ENCODE peak calls at places on chromosomes 12 and 14, in seven cellular contexts. E is GM12865, P is glutamatergic neuron, H is testis, X is ovary, M is endothelial cell, D is astrocyte. U is an unnamed sample.

GRCh38 chr14:76261371-76261811 is 109.7 kb downstream of the GPATCH2L start:
- DNase-seq in E (peak), P (no peak), H (no peak), X (no peak), M (no peak), D (peak), U (no peak)

GRCh38 chr12:64457923-64458322 is 6.0 kb downstream of the TBK1 start:
- DNase-seq in E (no peak), P (no peak), H (no peak), X (no peak), M (no peak), D (no peak), U (no peak)

GRCh38 chr12:42873401-42873800 is 283.9 kb upstream of the PRICKLE1 start:
- DNase-seq in E (no peak), P (no peak), H (no peak), X (no peak), M (no peak), D (peak), U (no peak)

GRCh38 chr14:38578278-38578681 is 322.4 kb upstream of the CLEC14A start:
- DNase-seq in E (no peak), P (no peak), H (no peak), X (no peak), M (no peak), D (no peak), U (no peak)

GRCh38 chr14:50318031-50318626 is 6.0 kb downstream of the DMAC2L start:
- DNase-seq in E (peak), P (no peak), H (no peak), X (no peak), M (no peak), D (no peak), U (no peak)

GRCh38 chr14:35534884-35535793 is 1.2 kb downstream of the INSM2 start:
- DNase-seq in E (peak), P (peak), H (peak), X (peak), M (peak), D (peak), U (peak)

GRCh38 chr12:76766161-76766560 is 2.2 kb downstream of the ZDHHC17 start:
- DNase-seq in E (peak), P (no peak), H (no peak), X (no peak), M (no peak), D (no peak), U (no peak)

GRCh38 chr12:76310110-76310509 is 38.1 kb downstream of the BBS10 start:
- DNase-seq in E (no peak), P (no peak), H (no peak), X (no peak), M (no peak), D (peak), U (no peak)

GRCh38 chr14:22226381-22226780 is 362.6 kb downstream of the DAD1 start:
- DNase-seq in E (peak), P (no peak), H (no peak), X (no peak), M (no peak), D (no peak), U (no peak)

GRCh38 chr12:19199322-19199721 is 69.8 kb downstream of the PLEKHA5 start:
- DNase-seq in E (no peak), P (no peak), H (no peak), X (no peak), M (no peak), D (no peak), U (no peak)

GRCh38 chr14:91753501-91754128 is 21.7 kb upstream of the CATSPERB start:
- DNase-seq in E (no peak), P (no peak), H (no peak), X (no peak), M (no peak), D (no peak), U (no peak)

GRCh38 chr14:70808023-70808401 is 1.3 kb downstream of the MAP3K9 start:
- DNase-seq in E (peak), P (peak), H (no peak), X (no peak), M (peak), D (no peak), U (peak)

GRCh38 chr14:105292810-105293711 is 7.7 kb downstream of the BRF1 start:
- DNase-seq in E (no peak), P (no peak), H (no peak), X (no peak), M (no peak), D (no peak), U (no peak)

GRCh38 chr14:105286759-105287144 is 14.0 kb downstream of the BRF1 start:
- DNase-seq in E (no peak), P (no peak), H (no peak), X (no peak), M (no peak), D (no peak), U (no peak)

GRCh38 chr14:105294142-105294597 is 6.6 kb downstream of the BRF1 start:
- DNase-seq in E (peak), P (no peak), H (no peak), X (no peak), M (no peak), D (peak), U (no peak)

GRCh38 chr14:105287249-105288102 is 13.3 kb downstream of the BRF1 start:
- DNase-seq in E (no peak), P (no peak), H (no peak), X (no peak), M (no peak), D (no peak), U (no peak)

DNA sequence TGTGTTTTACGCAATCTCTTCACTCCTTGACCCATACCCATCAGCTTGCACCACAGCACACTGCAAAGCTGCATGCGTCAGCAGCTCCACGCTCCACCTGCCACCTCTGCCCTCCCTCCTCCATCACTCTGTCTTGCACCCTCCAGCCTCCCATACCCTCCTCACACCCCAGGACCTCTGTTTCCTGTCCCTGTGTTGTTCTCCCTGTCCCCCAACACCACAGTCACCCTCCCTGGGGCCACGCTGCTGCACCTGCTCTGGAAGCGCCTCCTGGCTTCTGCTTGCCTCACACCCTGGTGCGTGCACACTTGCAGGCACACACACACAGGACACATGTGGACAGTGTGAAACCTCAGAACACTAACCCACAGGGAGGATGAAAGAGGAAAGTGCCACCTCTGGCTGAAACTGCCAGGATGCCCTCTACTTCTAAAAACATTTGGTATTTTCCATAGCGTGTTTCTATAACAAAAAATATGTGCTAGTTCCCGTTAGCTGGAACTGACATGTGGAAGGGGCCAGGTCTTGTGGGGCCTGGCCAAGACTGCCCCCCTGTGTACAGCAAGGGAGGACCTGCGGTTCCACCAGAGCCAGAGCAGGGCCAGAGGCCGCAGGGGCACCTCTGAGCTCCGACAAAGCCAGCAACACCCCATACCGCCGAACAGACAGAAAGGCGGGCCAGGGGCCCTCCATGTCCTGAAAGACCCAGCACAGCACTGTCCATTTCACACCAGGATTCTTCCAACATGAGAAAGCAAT is 10.0 kb downstream of the BRF1 start:
- DNase-seq in E (no peak), P (no peak), H (no peak), X (no peak), M (no peak), D (no peak), U (no peak)
- TF ChIP-seq CTCF in E (no peak), P (no peak), H (no peak), X (no peak), M (no peak), D (no peak), U (peak)

DNA sequence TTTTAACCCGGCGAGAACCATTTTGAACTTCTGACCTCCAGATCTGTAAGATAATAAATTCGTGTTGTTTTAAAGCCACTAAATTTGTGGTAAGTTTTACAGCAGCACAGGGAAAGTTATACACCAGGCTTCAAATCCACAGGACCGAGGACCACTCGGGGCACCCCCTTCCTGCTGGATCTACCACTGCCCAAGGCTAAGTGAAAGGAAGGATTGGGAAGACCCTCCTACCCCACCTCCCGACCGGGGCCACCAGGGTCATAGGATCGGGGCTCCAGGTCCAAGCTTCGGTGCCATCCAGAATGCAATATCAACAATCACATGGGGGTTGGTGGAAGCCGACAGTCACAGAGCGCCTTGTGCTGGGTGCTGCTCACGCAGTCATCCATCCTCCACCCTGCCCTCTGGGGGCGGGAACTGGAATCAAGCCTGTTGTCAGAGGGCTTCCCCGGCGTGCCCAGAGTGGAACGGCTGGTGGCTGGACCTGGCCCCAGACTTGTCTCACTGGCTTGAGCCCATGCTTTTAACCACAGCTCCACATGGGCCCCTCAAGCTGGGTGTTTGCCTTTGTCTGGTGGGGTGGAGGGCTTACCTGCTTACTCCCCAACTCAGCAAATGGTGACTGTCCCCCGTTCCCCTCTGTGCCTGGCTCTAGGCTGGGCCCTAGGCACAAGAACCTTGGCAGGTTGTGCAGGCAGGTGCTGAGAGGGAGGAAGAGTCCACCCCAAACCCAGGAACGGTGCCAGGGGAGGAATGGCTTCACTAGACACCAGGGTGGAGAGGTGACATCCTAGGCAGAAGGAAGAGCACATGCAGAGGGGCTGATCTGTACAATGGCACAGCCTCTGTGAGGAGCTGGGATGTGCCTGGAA is 180.3 kb upstream of the RTL1 start:
- DNase-seq in E (no peak), P (no peak), H (peak), X (peak), M (no peak), D (no peak), U (no peak)
- TF ChIP-seq CTCF in E (peak), P (no peak), H (no peak), X (no peak), M (no peak), D (no peak), U (no peak)

DNA sequence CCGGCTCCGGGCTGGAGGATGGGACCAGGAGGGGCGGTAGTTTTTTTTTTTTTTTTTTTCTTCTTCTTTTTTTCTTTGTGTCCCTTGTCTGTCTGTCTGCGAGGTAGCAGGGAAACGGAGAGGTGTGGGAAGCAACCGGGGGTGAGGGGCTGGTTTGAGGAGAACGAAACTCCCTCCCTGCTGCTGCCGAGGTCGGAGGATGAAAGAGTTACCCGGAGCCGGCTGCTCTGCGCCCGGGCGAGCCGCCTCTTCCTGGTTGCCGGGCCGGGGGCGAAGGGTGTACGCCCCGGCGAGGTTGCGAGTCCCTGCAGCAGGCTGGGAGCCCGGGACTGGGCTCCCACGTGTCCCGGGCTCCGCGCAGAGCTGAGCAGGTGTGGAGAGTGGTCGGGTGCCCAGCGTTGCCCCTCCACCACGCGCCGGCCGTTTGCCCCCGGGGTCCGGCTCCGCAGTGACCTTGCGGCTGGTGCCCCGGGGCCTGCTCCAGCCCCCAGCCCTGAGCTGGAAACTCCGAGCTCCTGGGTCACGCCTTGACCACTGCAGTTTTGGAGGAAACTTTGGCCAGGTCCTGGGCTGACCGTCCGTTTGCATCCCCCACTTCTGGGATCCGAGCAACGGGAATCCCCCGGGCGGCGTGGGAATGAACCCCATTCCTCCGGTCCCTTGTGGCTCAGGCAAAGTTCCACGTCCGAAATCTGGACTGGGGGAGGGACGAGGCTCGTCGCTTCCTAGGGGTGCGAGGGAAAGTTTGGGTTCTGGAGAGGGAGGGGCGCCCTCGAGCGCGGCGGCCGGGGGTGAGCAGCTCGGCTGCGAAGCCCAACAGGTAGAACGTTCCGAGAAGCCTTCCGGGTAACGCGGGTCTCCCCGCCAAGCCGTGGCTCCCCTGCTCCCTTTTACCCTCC is 1.2 kb downstream of the CHST11 start:
- DNase-seq in E (peak), P (peak), H (peak), X (peak), M (peak), D (no peak), U (peak)
- TF ChIP-seq CTCF in E (no peak), P (no peak), H (no peak), X (no peak), M (no peak), D (no peak), U (no peak)

GRCh38 chr12:93979189-93979588 is 169.2 kb upstream of the PLXNC1 start:
- DNase-seq in E (peak), P (no peak), H (peak), X (no peak), M (peak), D (peak), U (peak)
- TF ChIP-seq CTCF in E (peak), P (no peak), H (peak), X (peak), M (no peak), D (peak), U (peak)

GRCh38 chr12:50167026-50167742 is at the start of gene CERS5:
- DNase-seq in E (peak), P (peak), H (peak), X (peak), M (peak), D (peak), U (peak)
- TF ChIP-seq CTCF in E (no peak), P (peak), H (peak), X (peak), M (peak), D (no peak), U (no peak)

GRCh38 chr12:69066420-69067373 is 133.7 kb upstream of the CPM start:
- DNase-seq in E (no peak), P (no peak), H (no peak), X (no peak), M (no peak), D (no peak), U (no peak)
- TF ChIP-seq CTCF in E (no peak), P (no peak), H (no peak), X (no peak), M (no peak), D (no peak), U (no peak)